ENCODE peak calls at places on chromosome 5, in six cellular contexts. C, K, N, R, M and L are unnamed samples.

GRCh38 chr5:173686950-173687349 is 70.5 kb upstream of the BOD1 start:
- DNase-seq in C (no peak), K (no peak), N (no peak), R (no peak), M (no peak), L (no peak)

GRCh38 chr5:83724001-83724400 is 3.3 kb upstream of the HAPLN1 start:
- DNase-seq in C (no peak), K (no peak), N (no peak), R (no peak), M (no peak), L (no peak)

GRCh38 chr5:149268928-149269557 is 2.6 kb upstream of the AFAP1L1 start:
- DNase-seq in C (peak), K (peak), N (peak), R (peak), M (no peak), L (peak)

GRCh38 chr5:24059716-24060115 is 552.3 kb downstream of the PRDM9 start:
- DNase-seq in C (no peak), K (no peak), N (no peak), R (no peak), M (no peak), L (no peak)

GRCh38 chr5:4720831-4721230 is 419.3 kb upstream of the ADAMTS16 start:
- DNase-seq in C (no peak), K (no peak), N (no peak), R (no peak), M (no peak), L (no peak)

GRCh38 chr5:72662936-72663335 is 153.5 kb upstream of the TNPO1 start:
- DNase-seq in C (no peak), K (no peak), N (no peak), R (no peak), M (no peak), L (no peak)

GRCh38 chr5:91384671-91385430 is 1.7 kb upstream of the ARRDC3 start:
- DNase-seq in C (peak), K (peak), N (peak), R (peak), M (no peak), L (peak)

GRCh38 chr5:32805966-32806626 is 95.0 kb downstream of the NPR3 start:
- DNase-seq in C (peak), K (no peak), N (no peak), R (no peak), M (no peak), L (no peak)

GRCh38 chr5:123538670-123539459 is 26.9 kb downstream of the CSNK1G3 start:
- DNase-seq in C (no peak), K (no peak), N (no peak), R (no peak), M (no peak), L (no peak)

GRCh38 chr5:103589416-103590175 is 27.0 kb upstream of the NUDT12 start:
- DNase-seq in C (peak), K (no peak), N (no peak), R (no peak), M (no peak), L (no peak)